ENCODE peak calls at places on chromosomes 4 and X, in eight cellular contexts. Y, E, S, C, T, V, O and J are unnamed samples.

GRCh38 chr4:26055855-26056254 is 141.8 kb downstream of the SMIM20 start:
- DNase-seq in S (no peak), V (no peak), T (no peak), Y (no peak), O (no peak), E (no peak), C (no peak), J (no peak)

GRCh38 chr4:24666316-24666715 is 82.0 kb upstream of the DHX15 start:
- DNase-seq in E (no peak), C (no peak), Y (no peak), S (no peak), V (no peak), O (no peak), T (no peak), J (no peak)

GRCh38 chr4:70915048-70915815 is 13.1 kb downstream of the MOB1B start:
- DNase-seq in S (no peak), O (peak), T (no peak), C (no peak), E (no peak), Y (no peak), V (no peak), J (peak)

GRCh38 chrX:136525738-136526606 is 6.0 kb upstream of the VGLL1 start:
- DNase-seq in O (peak), V (peak), Y (no peak), T (peak), S (no peak), E (no peak), C (no peak), J (peak)

GRCh38 chr4:126182801-126183200 is 868.0 kb downstream of the FAT4 start:
- DNase-seq in E (no peak), O (peak), V (no peak), T (no peak), S (no peak), Y (no peak), C (no peak), J (no peak)

GRCh38 chr4:137075586-137075985 is 456.7 kb downstream of the PCDH18 start:
- DNase-seq in C (no peak), S (no peak), T (no peak), E (no peak), Y (no peak), V (no peak), O (no peak), J (no peak)

GRCh38 chr4:159341486-159341885 is 238.6 kb downstream of the RAPGEF2 start:
- DNase-seq in O (peak), C (no peak), E (no peak), T (peak), Y (no peak), S (no peak), V (no peak), J (peak)

GRCh38 chrX:7574325-7574724 is 268.6 kb upstream of the VCX start:
- DNase-seq in T (peak), O (no peak), S (no peak), E (peak), C (no peak), V (peak), Y (peak), J (peak)

GRCh38 chr4:158155656-158156356 is 17.0 kb downstream of the GASK1B start:
- DNase-seq in O (no peak), T (no peak), E (no peak), Y (no peak), C (no peak), S (no peak), V (no peak), J (no peak)

GRCh38 chr4:140579278-140579677 is 10.5 kb upstream of the UCP1 start:
- DNase-seq in S (no peak), Y (no peak), C (no peak), V (no peak), O (no peak), T (no peak), E (no peak), J (no peak)

GRCh38 chr4:14345356-14345775 is 656.9 kb upstream of the CPEB2 start:
- DNase-seq in T (peak), E (no peak), Y (no peak), C (no peak), S (no peak), O (peak), V (no peak), J (peak)

GRCh38 chr4:20520901-20521300 is 179.4 kb upstream of the PACRGL start:
- DNase-seq in S (no peak), T (peak), C (no peak), O (peak), Y (no peak), V (peak), E (peak), J (peak)

GRCh38 chr4:39814403-39815185 is 116.7 kb downstream of the UBE2K start:
- DNase-seq in C (no peak), Y (peak), V (peak), S (no peak), T (peak), O (peak), E (no peak), J (peak)

GRCh38 chrX:100615015-100615414 is 21.6 kb downstream of the TSPAN6 start:
- DNase-seq in C (no peak), Y (peak), S (no peak), V (peak), T (peak), O (peak), E (peak), J (peak)

GRCh38 chr4:181549789-181550188 is 693.4 kb upstream of the TENM3 start:
- DNase-seq in C (no peak), Y (no peak), E (no peak), T (no peak), V (no peak), O (no peak), S (no peak), J (no peak)

GRCh38 chr4:184784628-184785257 is 41.0 kb downstream of the ACSL1 start:
- DNase-seq in C (no peak), S (no peak), T (no peak), Y (no peak), V (no peak), O (no peak), E (no peak), J (no peak)

GRCh38 chr4:4914059-4914820 is 54.8 kb downstream of the MSX1 start:
- DNase-seq in T (peak), V (no peak), O (peak), S (no peak), C (no peak), E (no peak), Y (no peak), J (peak)